ENCODE peak calls at places on chromosomes 13 and 19, in six cellular contexts. C, G, V, W, T and O are unnamed samples.
A peak's percentile ranks its signal among the peaks of the same experiment; 100 is the strongest.

GRCh38 chr13:20823071-20823470 is 49.3 kb upstream of the EEF1AKMT1 start:
- DNase-seq in T (no peak), W (peak; percentile 40), C (no peak), V (peak; percentile 22), G (no peak), O (no peak)

GRCh38 chr13:59715591-59715990 is 448.1 kb downstream of the DIAPH3 start:
- DNase-seq in G (no peak), C (no peak), V (peak; percentile 3), T (no peak), W (no peak), O (peak; percentile 3)

GRCh38 chr19:2242811-2243210 is 6.2 kb downstream of the SF3A2 start:
- DNase-seq in V (no peak), W (no peak), G (no peak), C (no peak), T (no peak), O (no peak)

GRCh38 chr19:8877854-8878705 is 45.9 kb downstream of the MBD3L1 start:
- DNase-seq in G (no peak), V (no peak), W (no peak), T (no peak), C (no peak), O (no peak)

GRCh38 chr19:13918726-13919411 is 12.9 kb downstream of the CC2D1A start:
- DNase-seq in V (no peak), G (no peak), C (no peak), W (no peak), T (no peak), O (no peak)

GRCh38 chr13:21672811-21673591 is 2.1 kb downstream of the FGF9 start:
- DNase-seq in G (no peak), T (no peak), C (no peak), V (no peak), W (no peak), O (no peak)

GRCh38 chr19:56015756-56016155 is 29.2 kb downstream of the NLRP5 start:
- DNase-seq in V (no peak), C (no peak), T (no peak), G (no peak), W (no peak), O (peak; percentile 7)

GRCh38 chr13:37617162-37617561 is 18.6 kb upstream of the POSTN start:
- DNase-seq in C (no peak), G (peak; percentile 90), T (no peak), W (peak; percentile 98), V (peak; percentile 80), O (peak; percentile 88)

GRCh38 chr19:531753-532571 is at the start of gene CDC34:
- DNase-seq in V (no peak), T (no peak), W (no peak), G (no peak), C (peak; percentile 72), O (no peak)

GRCh38 chr13:114015608-114016295 is 41.9 kb upstream of the C13orf46 start:
- DNase-seq in W (no peak), V (peak; percentile 31), G (peak; percentile 38), T (no peak), C (no peak), O (no peak)

GRCh38 chr13:114016321-114017027 is 42.6 kb upstream of the C13orf46 start:
- DNase-seq in C (no peak), V (no peak), G (no peak), W (no peak), T (no peak), O (no peak)

GRCh38 chr13:114017966-114018365 is 44.1 kb upstream of the C13orf46 start:
- DNase-seq in C (no peak), G (no peak), T (no peak), W (no peak), V (no peak), O (no peak)

GRCh38 chr13:114018461-114019055 is 44.7 kb upstream of the C13orf46 start:
- DNase-seq in G (no peak), C (no peak), W (no peak), V (no peak), T (no peak), O (no peak)

GRCh38 chr13:114017028-114017630 is 43.3 kb upstream of the C13orf46 start:
- DNase-seq in C (no peak), G (peak; percentile 53), V (peak; percentile 42), T (peak; percentile 10), W (peak; percentile 28), O (peak; percentile 44)
- TF ChIP-seq CTCF in C (no peak), G (peak; percentile 28), V (peak; percentile 32), T (peak; percentile 44), W (peak; percentile 15), O (peak; percentile 44)

DNA sequence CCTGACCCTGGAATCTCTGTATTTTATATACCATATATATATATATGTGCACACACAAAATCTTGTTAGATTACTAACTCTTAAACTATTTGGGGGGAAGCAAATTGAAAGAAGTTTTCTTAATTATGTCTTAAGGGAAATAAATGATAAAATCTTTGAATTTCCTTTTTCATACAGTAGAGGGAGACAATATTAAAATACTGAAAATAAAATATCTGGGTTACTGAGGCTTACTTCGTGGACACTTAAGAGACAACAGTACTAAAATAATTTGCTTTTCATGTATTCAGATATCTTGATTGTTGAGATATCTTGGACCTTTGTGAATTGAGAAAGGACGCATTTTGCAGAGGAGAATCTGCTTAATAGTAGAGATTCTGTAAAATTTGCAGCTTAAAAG is 17.0 kb downstream of the SUGT1 start:
- DNase-seq in T (no peak), W (no peak), G (no peak), C (no peak), V (no peak), O (no peak)
- TF ChIP-seq CTCF in T (peak; percentile 3), W (no peak), G (no peak), C (no peak), V (no peak), O (no peak)

DNA sequence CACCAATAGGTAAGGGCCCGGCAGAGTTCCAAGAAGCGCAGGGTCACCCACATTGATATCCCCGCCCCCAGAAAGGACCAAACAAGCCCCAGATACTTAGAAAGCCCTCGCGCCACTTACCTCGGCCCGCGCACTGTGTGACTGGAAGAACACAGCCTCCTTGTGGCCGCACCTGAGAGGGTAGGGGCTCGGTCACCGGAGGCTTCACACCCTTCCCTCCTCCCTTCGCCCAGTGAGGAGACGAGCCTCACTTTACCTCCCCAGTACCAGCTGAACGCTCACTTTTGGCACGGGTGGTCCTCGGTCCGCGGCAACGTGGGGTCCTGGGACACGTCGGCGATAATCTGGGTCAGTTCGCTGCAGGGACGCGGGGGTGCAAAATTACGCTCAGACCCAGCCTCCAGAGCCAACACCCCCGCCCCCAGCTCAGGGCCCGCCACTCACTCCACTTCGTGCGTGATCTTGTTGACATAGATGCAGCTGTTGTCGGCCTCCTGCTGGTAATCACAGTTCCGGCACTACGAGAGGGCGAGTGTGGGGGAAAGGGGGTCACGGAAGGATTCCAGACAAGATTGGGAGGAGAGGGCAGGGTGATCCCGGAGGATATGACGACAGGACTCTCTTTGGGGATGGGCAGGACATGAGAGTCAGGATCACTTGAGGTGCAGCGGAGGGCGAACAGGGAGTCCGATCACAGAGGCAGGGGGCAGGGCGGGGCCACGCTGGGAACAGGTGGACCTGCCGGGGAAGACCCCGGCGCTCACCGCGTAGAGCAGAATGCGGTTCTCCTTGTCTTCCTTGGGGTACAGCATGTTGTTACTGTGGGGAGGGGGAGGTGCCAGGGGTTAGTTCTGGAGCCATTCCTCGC is 546 bp downstream of the POLR2I start:
- DNase-seq in G (peak; percentile 48), W (peak; percentile 38), C (no peak), T (no peak), V (peak; percentile 30), O (peak; percentile 29)
- TF ChIP-seq CTCF in G (peak; percentile 13), W (peak; percentile 30), C (peak; percentile 34), T (peak; percentile 2), V (peak; percentile 24), O (no peak)

GRCh38 chr19:49642488-49643035 is 553 bp downstream of the SCAF1 start:
- DNase-seq in W (no peak), V (no peak), C (no peak), G (no peak), T (no peak), O (no peak)

GRCh38 chr19:49641688-49642487 is at the start of gene SCAF1:
- DNase-seq in V (peak; percentile 99), G (peak; percentile 100), C (peak; percentile 99), T (peak; percentile 99), W (peak; percentile 100), O (peak; percentile 100)

GRCh38 chr19:49639401-49640112 is 386 bp downstream of the RRAS start:
- DNase-seq in V (no peak), W (no peak), C (no peak), G (no peak), T (no peak), O (no peak)

GRCh38 chr19:49638360-49638759 is 1.6 kb downstream of the RRAS start:
- DNase-seq in W (peak; percentile 30), V (no peak), G (peak; percentile 34), T (no peak), C (no peak), O (peak; percentile 28)

DNA sequence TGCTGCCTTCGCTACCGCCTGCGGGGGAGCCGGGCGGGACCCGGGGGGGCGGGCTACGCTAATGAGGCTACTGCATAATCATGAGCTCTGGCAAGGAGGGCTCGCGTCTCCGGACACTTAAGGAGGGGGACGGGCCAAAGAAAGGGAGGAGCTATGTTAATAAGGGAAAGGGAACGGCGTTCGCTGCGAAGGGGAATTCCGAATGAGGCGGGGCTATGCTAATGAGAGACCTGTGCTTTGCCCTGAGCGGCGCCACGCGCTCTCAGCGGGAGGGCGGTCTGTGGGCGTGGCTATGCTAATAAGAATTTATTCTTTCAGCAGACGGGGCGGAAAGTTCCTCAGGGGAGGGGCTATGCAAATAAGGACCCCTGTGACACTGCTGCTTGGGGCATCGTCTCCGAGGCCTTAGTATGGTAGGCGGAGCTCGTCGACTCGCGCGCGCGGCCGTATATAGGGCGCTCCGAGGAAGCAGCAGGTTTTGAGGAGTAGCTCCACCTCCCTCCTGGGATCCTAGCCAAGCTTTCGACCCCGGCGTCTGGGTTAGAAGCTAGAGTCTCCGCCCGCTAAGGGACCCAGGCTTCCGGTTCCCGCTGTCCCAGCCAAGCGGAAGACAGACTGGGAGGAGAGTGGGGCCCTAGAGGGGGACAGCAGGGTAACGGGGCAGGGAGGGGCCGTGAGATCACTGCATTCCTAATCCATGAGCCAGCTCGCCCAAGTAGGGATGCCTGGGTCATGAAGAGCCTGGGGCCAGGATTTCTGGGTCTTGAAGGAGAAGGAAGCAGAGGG is at the start of gene RRAS:
- DNase-seq in C (peak; percentile 99), T (peak; percentile 100), W (peak; percentile 100), G (peak; percentile 100), V (peak; percentile 100), O (peak; percentile 100)
- TF ChIP-seq CTCF in C (no peak), T (no peak), W (no peak), G (no peak), V (no peak), O (no peak)